ENCODE peak calls at places on chromosomes 13 and 19, in six cellular contexts. D is NCI-H1092 treated with DMSO at 0.1 percent for 48 hours, R is GM10248, P is lower leg skin, V is NCI-H1048, E is ovary. C is an unnamed sample.

GRCh38 chr19:5564930-5565329 is 2.8 kb downstream of the TINCR start:
- DNase-seq in D (no peak), R (no peak), P (no peak), V (no peak), E (no peak), C (no peak)

GRCh38 chr19:57888107-57888493 is 737 bp downstream of the ZNF814 start:
- DNase-seq in D (no peak), R (peak; percentile 22), P (peak; percentile 5), V (no peak), E (no peak), C (no peak)

GRCh38 chr13:77386046-77386445 is 59.2 kb upstream of the MYCBP2 start:
- DNase-seq in D (no peak), R (no peak), P (no peak), V (no peak), E (no peak), C (no peak)

GRCh38 chr19:57248646-57249045 is 8.2 kb downstream of the ZNF805 start:
- DNase-seq in D (no peak), R (no peak), P (no peak), V (no peak), E (no peak), C (no peak)

GRCh38 chr13:31859546-31859945 is 120.2 kb downstream of the RXFP2 start:
- DNase-seq in D (peak; percentile 54), R (no peak), P (no peak), V (no peak), E (no peak), C (no peak)

GRCh38 chr19:6710273-6711077 is 10.0 kb downstream of the C3 start:
- DNase-seq in D (no peak), R (no peak), P (no peak), V (no peak), E (no peak), C (no peak)

GRCh38 chr13:32587774-32588165 is 1.5 kb downstream of the PDS5B start:
- DNase-seq in D (peak; percentile 8), R (no peak), P (no peak), V (no peak), E (no peak), C (no peak)

GRCh38 chr19:55687281-55688172 is 12.5 kb downstream of the EPN1 start:
- DNase-seq in D (no peak), R (no peak), P (no peak), V (no peak), E (no peak), C (no peak)

GRCh38 chr19:40411125-40411842 is 1.9 kb downstream of the PRX start:
- DNase-seq in D (no peak), R (no peak), P (no peak), V (no peak), E (no peak), C (no peak)

GRCh38 chr19:38792250-38793111 is 3.5 kb downstream of the LGALS7B start:
- DNase-seq in D (no peak), R (peak; percentile 65), P (peak; percentile 92), V (no peak), E (no peak), C (no peak)

GRCh38 chr19:33440682-33441081 is 67.2 kb downstream of the CEBPG start:
- DNase-seq in D (no peak), R (no peak), P (no peak), V (no peak), E (no peak), C (no peak)

GRCh38 chr19:11142528-11143171 is 12.9 kb downstream of the SPC24 start:
- DNase-seq in D (peak; percentile 56), R (no peak), P (peak; percentile 97), V (no peak), E (peak; percentile 98), C (no peak)

GRCh38 chr13:40666905-40667621 is 622 bp upstream of the FOXO1 start:
- DNase-seq in D (peak; percentile 40), R (peak; percentile 36), P (peak; percentile 92), V (no peak), E (peak; percentile 55), C (no peak)

GRCh38 chr19:53998223-53998622 is 6.8 kb downstream of the CACNG6 start:
- DNase-seq in D (no peak), R (no peak), P (no peak), V (no peak), E (no peak), C (no peak)

GRCh38 chr13:110442946-110443632 is 118.4 kb downstream of the RAB20 start:
- DNase-seq in D (no peak), R (no peak), P (peak; percentile 17), V (no peak), E (no peak), C (no peak)

GRCh38 chr13:19838726-19839342 is 24.6 kb downstream of the ZMYM5 start:
- DNase-seq in D (no peak), R (no peak), P (no peak), V (no peak), E (no peak), C (no peak)

GRCh38 chr19:40726279-40726678 is 9.4 kb downstream of the ITPKC start:
- DNase-seq in D (no peak), R (no peak), P (no peak), V (no peak), E (no peak), C (no peak)

GRCh38 chr19:2079865-2080301 is 16.2 kb downstream of the MOB3A start:
- DNase-seq in D (no peak), R (no peak), P (no peak), V (no peak), E (no peak), C (no peak)

GRCh38 chr19:3831601-3832000 is 37.2 kb downstream of the ZFR2 start:
- DNase-seq in D (no peak), R (no peak), P (no peak), V (no peak), E (no peak), C (no peak)

GRCh38 chr19:13788991-13789390 is 6.3 kb upstream of the ZSWIM4 start:
- DNase-seq in D (no peak), R (no peak), P (no peak), V (no peak), E (no peak), C (no peak)

GRCh38 chr19:15379083-15379995 is at the start of gene AKAP8:
- DNase-seq in D (peak; percentile 97), R (peak; percentile 99), P (peak; percentile 100), V (peak; percentile 94), E (peak; percentile 98), C (peak; percentile 77)

GRCh38 chr13:42363941-42364612 is 92.1 kb downstream of the AKAP11 start:
- DNase-seq in D (no peak), R (no peak), P (no peak), V (no peak), E (no peak), C (no peak)

GRCh38 chr13:113730145-113730750 is 28.8 kb upstream of the TMEM255B start:
- DNase-seq in D (no peak), R (no peak), P (no peak), V (no peak), E (no peak), C (no peak)

GRCh38 chr19:56933014-56933705 is 92.6 kb upstream of the PEG3 start:
- DNase-seq in D (no peak), R (no peak), P (no peak), V (no peak), E (no peak), C (no peak)

GRCh38 chr19:4012975-4013634 is 5.6 kb downstream of the PIAS4 start:
- DNase-seq in D (no peak), R (no peak), P (no peak), V (no peak), E (no peak), C (no peak)

GRCh38 chr19:2392366-2392765 is 32.3 kb downstream of the TMPRSS9 start:
- DNase-seq in D (no peak), R (no peak), P (no peak), V (no peak), E (no peak), C (no peak)

GRCh38 chr19:44111910-44112463 is 1.2 kb upstream of the ZNF225 start:
- DNase-seq in D (no peak), R (no peak), P (no peak), V (peak; percentile 48), E (no peak), C (no peak)